ENCODE peak calls at places on chromosomes 13 and 19, in four cellular contexts. P, U, N and Y are unnamed samples.

GRCh38 chr13:41587490-41587889 is 130.1 kb downstream of the RGCC start:
- DNase-seq in P (no peak), U (no peak), N (no peak), Y (no peak)

GRCh38 chr19:2087621-2088100 is 8.5 kb downstream of the MOB3A start:
- DNase-seq in P (no peak), U (no peak), N (no peak), Y (no peak)

GRCh38 chr19:35408284-35409171 is 37.7 kb downstream of the GPR42 start:
- DNase-seq in P (peak; percentile 15), U (no peak), N (no peak), Y (no peak)

GRCh38 chr13:23433171-23434153 is at the start of gene SACS:
- DNase-seq in P (no peak), U (no peak), N (no peak), Y (no peak)

GRCh38 chr13:98481511-98481951 is 95.4 kb downstream of the STK24 start:
- DNase-seq in P (no peak), U (no peak), N (no peak), Y (no peak)

GRCh38 chr13:44487989-44488388 is 88.1 kb downstream of the TSC22D1 start:
- DNase-seq in P (no peak), U (no peak), N (no peak), Y (no peak)

GRCh38 chr19:9032136-9032626 is 22.0 kb upstream of the MUC16 start:
- DNase-seq in P (no peak), U (no peak), N (no peak), Y (no peak)

GRCh38 chr13:48489666-48490065 is 43.2 kb downstream of the RCBTB2 start:
- DNase-seq in P (no peak), U (no peak), N (no peak), Y (no peak)

GRCh38 chr13:30143671-30144400 is 163.5 kb downstream of the KATNAL1 start:
- DNase-seq in P (no peak), U (no peak), N (no peak), Y (no peak)

GRCh38 chr13:69657676-69658075 is 449.9 kb upstream of the ATXN8OS start:
- DNase-seq in P (no peak), U (no peak), N (no peak), Y (no peak)

GRCh38 chr19:38250428-38250820 is 5.8 kb downstream of the PPP1R14A start:
- DNase-seq in P (no peak), U (no peak), N (no peak), Y (no peak)

GRCh38 chr19:55545913-55546495 is 661 bp upstream of the SBK3 start:
- DNase-seq in P (no peak), U (peak; percentile 67), N (no peak), Y (no peak)

GRCh38 chr13:97387487-97388353 is 46.2 kb upstream of the RAP2A start:
- DNase-seq in P (no peak), U (no peak), N (no peak), Y (no peak)

GRCh38 chr13:73171926-73172325 is 113.1 kb downstream of the KLF5 start:
- DNase-seq in P (no peak), U (no peak), N (no peak), Y (no peak)

GRCh38 chr13:108200781-108201398 is 14.4 kb downstream of the LIG4 start:
- DNase-seq in P (no peak), U (no peak), N (no peak), Y (no peak)

GRCh38 chr13:50215389-50215788 is 200.1 kb downstream of the KCNRG start:
- DNase-seq in P (no peak), U (no peak), N (no peak), Y (no peak)

GRCh38 chr19:53977429-53977990 is 13.9 kb upstream of the CACNG6 start:
- DNase-seq in P (peak; percentile 78), U (peak; percentile 79), N (no peak), Y (no peak)

GRCh38 chr19:42419309-42419708 is 7.9 kb downstream of the LIPE start:
- DNase-seq in P (no peak), U (peak; percentile 54), N (no peak), Y (no peak)

GRCh38 chr13:111384441-111385181 is 64.2 kb downstream of the TEX29 start:
- DNase-seq in P (peak; percentile 44), U (peak; percentile 1), N (no peak), Y (no peak)

GRCh38 chr19:38971672-38972071 is 3.9 kb downstream of the FBXO17 start:
- DNase-seq in P (no peak), U (no peak), N (no peak), Y (no peak)

GRCh38 chr19:16698914-16699313 is 20.7 kb upstream of the NWD1 start:
- DNase-seq in P (no peak), U (peak; percentile 63), N (no peak), Y (no peak)

GRCh38 chr13:112768795-112769411 is 79.1 kb downstream of the ATP11A start:
- DNase-seq in P (no peak), U (peak; percentile 68), N (no peak), Y (no peak)

GRCh38 chr19:54837542-54837941 is 12.7 kb upstream of the KIR3DL2 start:
- DNase-seq in P (no peak), U (no peak), N (no peak), Y (no peak)

GRCh38 chr19:48613852-48614435 is 932 bp downstream of the FAM83E start:
- DNase-seq in P (no peak), U (no peak), N (no peak), Y (no peak)

GRCh38 chr19:53828531-53828930 is 4.4 kb upstream of the NLRP12 start:
- DNase-seq in P (no peak), U (no peak), N (no peak), Y (no peak)

GRCh38 chr13:97492257-97492656 is 58.3 kb downstream of the RAP2A start:
- DNase-seq in P (no peak), U (no peak), N (no peak), Y (no peak)

GRCh38 chr13:41409611-41410010 is 47.7 kb upstream of the RGCC start:
- DNase-seq in P (no peak), U (no peak), N (no peak), Y (no peak)

GRCh38 chr13:75324413-75324940 is 157.5 kb downstream of the TBC1D4 start:
- DNase-seq in P (no peak), U (no peak), N (no peak), Y (no peak)

GRCh38 chr19:45878043-45878794 is 7.7 kb downstream of the IRF2BP1 start:
- DNase-seq in P (no peak), U (no peak), N (no peak), Y (no peak)

GRCh38 chr13:20713751-20714150 is 10.3 kb downstream of the IL17D start:
- DNase-seq in P (peak; percentile 70), U (no peak), N (no peak), Y (no peak)

GRCh38 chr13:74191036-74191809 is 57.0 kb upstream of the KLF12 start:
- DNase-seq in P (no peak), U (no peak), N (no peak), Y (no peak)

GRCh38 chr19:18798384-18799352 is 7.6 kb upstream of the COMP start:
- DNase-seq in P (no peak), U (no peak), N (no peak), Y (no peak)

GRCh38 chr19:54517483-54517882 is 14.9 kb downstream of the LAIR2 start:
- DNase-seq in P (no peak), U (peak; percentile 59), N (no peak), Y (no peak)

GRCh38 chr19:16541526-16542044 is 652 bp downstream of the CHERP start:
- DNase-seq in P (no peak), U (no peak), N (no peak), Y (no peak)

GRCh38 chr13:99086149-99086868 is 108.4 kb upstream of the DOCK9 start:
- DNase-seq in P (peak; percentile 75), U (peak; percentile 57), N (no peak), Y (no peak)

GRCh38 chr19:11261431-11261901 is 858 bp downstream of the DOCK6 start:
- DNase-seq in P (no peak), U (peak; percentile 40), N (no peak), Y (no peak)

GRCh38 chr13:41418027-41418426 is 39.3 kb upstream of the RGCC start:
- DNase-seq in P (no peak), U (no peak), N (no peak), Y (no peak)

GRCh38 chr13:76619631-76620030 is 266.6 kb downstream of the KCTD12 start:
- DNase-seq in P (no peak), U (no peak), N (no peak), Y (no peak)

GRCh38 chr13:19154843-19155242 is 26.8 kb downstream of the TUBA3C start:
- DNase-seq in P (no peak), U (no peak), N (no peak), Y (no peak)

GRCh38 chr13:19153782-19154450 is 27.7 kb downstream of the TUBA3C start:
- DNase-seq in P (no peak), U (no peak), N (no peak), Y (no peak)

GRCh38 chr13:19157461-19157860 is 24.2 kb downstream of the TUBA3C start:
- DNase-seq in P (no peak), U (no peak), N (no peak), Y (no peak)

GRCh38 chr13:19156013-19156825 is 25.4 kb downstream of the TUBA3C start:
- DNase-seq in P (no peak), U (no peak), N (no peak), Y (no peak)

GRCh38 chr13:19155321-19155861 is 26.2 kb downstream of the TUBA3C start:
- DNase-seq in P (no peak), U (no peak), N (no peak), Y (no peak)
- H3K9me3 ChIP-seq in P (no peaks in the 10 kb centered on the region), U (no peaks in the 10 kb centered on the region), N (peaks cover 39% of the 10 kb centered on the region), Y (peaks cover 13% of the 10 kb centered on the region)

DNA sequence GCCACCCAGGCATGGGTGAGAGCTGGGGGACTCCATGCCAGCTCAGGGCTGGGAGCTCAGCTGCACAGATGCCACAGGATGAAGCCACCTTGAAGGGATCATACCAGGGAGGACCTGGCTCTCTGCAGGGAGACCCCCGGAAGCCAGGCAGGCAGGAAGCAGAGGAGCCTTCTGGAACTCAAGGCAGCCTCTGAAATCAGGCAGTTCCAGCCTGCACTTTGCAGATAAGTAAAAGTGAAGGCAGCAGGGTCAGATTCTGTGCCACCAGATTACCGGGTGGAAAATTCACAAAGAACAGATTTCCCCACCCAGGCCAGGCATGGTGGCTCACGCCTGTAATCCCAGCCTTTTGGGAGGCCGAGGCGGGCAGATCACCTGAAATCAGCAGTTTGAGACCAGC is 2.5 kb downstream of the TMEM259 start:
- DNase-seq in P (no peak), U (no peak), N (no peak), Y (no peak)
- H3K4me1 ChIP-seq in P (peaks cover 12% of the 10 kb centered on the region), U (peaks cover 58% of the 10 kb centered on the region), N (peaks cover 56% of the 10 kb centered on the region), Y (peaks cover 38% of the 10 kb centered on the region)

GRCh38 chr19:12265921-12266704 is 28.6 kb downstream of the ZNF44 start:
- DNase-seq in P (no peak), U (no peak), N (no peak), Y (no peak)
- H3K9me3 ChIP-seq in P (no peaks in the 10 kb centered on the region), U (peaks cover 4% of the 10 kb centered on the region), N (peaks cover 95% of the 10 kb centered on the region), Y (peaks cover 15% of the 10 kb centered on the region)

GRCh38 chr13:66656050-66656449 is 574.1 kb downstream of the PCDH9 start:
- DNase-seq in P (no peak), U (no peak), N (no peak), Y (no peak)
- H3K4me1 ChIP-seq in P (no peaks in the 10 kb centered on the region), U (no peaks in the 10 kb centered on the region), N (no peaks in the 10 kb centered on the region), Y (peaks cover 4% of the 10 kb centered on the region)

GRCh38 chr19:51861870-51862622 is 25.7 kb downstream of the ZNF577 start:
- DNase-seq in P (no peak), U (no peak), N (no peak), Y (no peak)
- H3K9me3 ChIP-seq in P (peaks cover 21% of the 10 kb centered on the region), U (peaks cover 73% of the 10 kb centered on the region), N (peaks cover 100% of the 10 kb centered on the region), Y (peaks cover 20% of the 10 kb centered on the region)

GRCh38 chr19:4695224-4695731 is 25.1 kb upstream of the MYDGF start:
- DNase-seq in P (no peak), U (no peak), N (no peak), Y (no peak)
- H3K4me1 ChIP-seq in P (no peaks in the 10 kb centered on the region), U (no peaks in the 10 kb centered on the region), N (peaks cover 7% of the 10 kb centered on the region), Y (peaks cover 58% of the 10 kb centered on the region)